ENCODE peak calls at places on chromosomes 5 and 9, in nine cellular contexts. Z is A673; L is HL-60; C is germinal center; R is caudate nucleus; P is left ventricle myocardium inferior; B is Right ventricle myocardium superior; M is central memory CD4-positive, alpha-beta T cell; T is NCI-H1694 treated with DMSO at 0.1 percent for 48 hours. N is an unnamed sample.
A peak's percentile ranks its signal among the peaks of the same experiment; 100 is the strongest.

GRCh38 chr9:126454795-126455194 is 128.2 kb downstream of the MVB12B start:
- DNase-seq in R (no peak), Z (no peak), B (no peak), C (no peak), M (no peak), T (no peak), L (no peak), P (no peak), N (no peak)

GRCh38 chr5:1949253-1949652 is 66.5 kb upstream of the IRX4 start:
- DNase-seq in Z (no peak), C (no peak), B (no peak), M (no peak), P (no peak), L (no peak), T (no peak), R (no peak), N (no peak)

GRCh38 chr9:111870774-111871542 is 25.7 kb upstream of the UGCG start:
- DNase-seq in M (no peak), P (no peak), T (no peak), C (no peak), R (no peak), B (no peak), Z (no peak), L (no peak), N (no peak)

GRCh38 chr9:95092321-95093072 is 225.0 kb downstream of the FANCC start:
- DNase-seq in P (no peak), C (no peak), B (no peak), M (no peak), Z (no peak), L (peak; percentile 9), R (no peak), T (no peak), N (no peak)

GRCh38 chr5:61933787-61934626 is 372.0 kb upstream of the KIF2A start:
- DNase-seq in L (peak; percentile 2), T (peak; percentile 59), P (no peak), C (no peak), Z (peak; percentile 83), B (no peak), M (no peak), R (peak; percentile 58), N (no peak)

GRCh38 chr9:5436441-5436840 is 1.3 kb downstream of the PLGRKT start:
- DNase-seq in L (no peak), R (no peak), C (no peak), P (no peak), B (no peak), Z (no peak), M (no peak), T (no peak), N (no peak)

GRCh38 chr5:172564187-172564586 is 76.9 kb upstream of the NEURL1B start:
- DNase-seq in R (no peak), T (no peak), C (no peak), Z (no peak), M (no peak), P (no peak), L (no peak), B (no peak), N (no peak)

GRCh38 chr9:22229069-22229468 is 217.6 kb upstream of the DMRTA1 start:
- DNase-seq in L (no peak), R (no peak), T (no peak), Z (no peak), M (no peak), P (no peak), B (no peak), C (no peak), N (no peak)

GRCh38 chr5:112174959-112175594 is 244.0 kb downstream of the EPB41L4A start:
- DNase-seq in P (no peak), M (peak; percentile 27), L (peak; percentile 3), C (peak; percentile 51), T (peak; percentile 59), B (no peak), Z (peak; percentile 63), R (no peak), N (no peak)

GRCh38 chr9:5553211-5553610 is 42.9 kb downstream of the PDCD1LG2 start:
- DNase-seq in B (no peak), Z (no peak), M (no peak), P (no peak), R (no peak), T (no peak), C (no peak), L (no peak), N (no peak)

GRCh38 chr5:119554597-119554996 is 74.8 kb upstream of the FAM170A start:
- DNase-seq in Z (no peak), T (no peak), R (no peak), C (no peak), B (no peak), P (no peak), L (no peak), M (no peak), N (no peak)

GRCh38 chr5:169296456-169297220 is 4.3 kb downstream of the SLIT3 start:
- DNase-seq in M (no peak), L (no peak), C (no peak), Z (no peak), P (no peak), R (no peak), B (peak; percentile 45), T (no peak), N (no peak)

GRCh38 chr9:107172160-107172978 is 110.7 kb upstream of the RAD23B start:
- DNase-seq in T (peak; percentile 72), P (peak; percentile 70), R (peak; percentile 63), L (peak; percentile 50), B (peak; percentile 67), Z (peak; percentile 76), C (peak; percentile 15), M (peak; percentile 14), N (peak; percentile 60)

GRCh38 chr9:114894801-114895433 is 35.5 kb downstream of the TNFSF8 start:
- DNase-seq in T (no peak), C (no peak), P (no peak), M (no peak), R (no peak), L (no peak), B (peak; percentile 45), Z (peak; percentile 72), N (peak; percentile 29)

GRCh38 chr5:133786432-133786831 is 174.1 kb upstream of the FSTL4 start:
- DNase-seq in T (no peak), B (no peak), M (no peak), C (no peak), R (no peak), P (no peak), Z (no peak), L (no peak), N (no peak)

GRCh38 chr5:175022286-175022685 is 297.9 kb downstream of the MSX2 start:
- DNase-seq in T (peak; percentile 42), C (no peak), P (no peak), Z (no peak), R (no peak), L (no peak), M (no peak), B (no peak), N (no peak)

GRCh38 chr5:149441986-149442385 is 62.9 kb upstream of the IL17B start:
- DNase-seq in T (no peak), Z (no peak), M (no peak), B (no peak), L (no peak), P (no peak), C (no peak), R (no peak), N (no peak)

GRCh38 chr5:132500931-132501628 is 10.5 kb upstream of the IRF1 start:
- DNase-seq in C (peak; percentile 75), Z (peak; percentile 75), T (peak; percentile 30), M (peak; percentile 72), P (peak; percentile 12), B (peak; percentile 64), L (peak; percentile 63), R (peak; percentile 64), N (peak; percentile 73)

N was measured in heart right ventricle.